ENCODE peak calls at places on chromosomes 11 and 22, in five cellular contexts. One of them, this sample, is unnamed.

GRCh38 chr11:31687861-31688260 is 123.3 kb downstream of the PAX6 start:
- DNase-seq in WTC11: no peak
- DNase-seq in GM13976: no peak
- DNase-seq in AG10803: no peak
- DNase-seq in tibial artery: no peak
- DNase-seq in this sample: no peak

GRCh38 chr11:128409476-128409875 is 177.9 kb downstream of the ETS1 start:
- DNase-seq in tibial artery: no peak
- DNase-seq in GM13976: no peak
- DNase-seq in AG10803: peak; percentile 62
- DNase-seq in WTC11: no peak
- DNase-seq in this sample: no peak

GRCh38 chr22:19853058-19853878 is 1.4 kb downstream of the GNB1L start:
- DNase-seq in WTC11: no peak
- DNase-seq in tibial artery: no peak
- DNase-seq in AG10803: no peak
- DNase-seq in GM13976: no peak
- DNase-seq in this sample: no peak

GRCh38 chr22:26998134-26998533 is 340.7 kb downstream of the MIAT start:
- DNase-seq in WTC11: no peak
- DNase-seq in AG10803: peak; percentile 67
- DNase-seq in GM13976: no peak
- DNase-seq in tibial artery: no peak
- DNase-seq in this sample: no peak

GRCh38 chr11:15707971-15708370 is 593.2 kb downstream of the INSC start:
- DNase-seq in WTC11: peak; percentile 12
- DNase-seq in tibial artery: peak; percentile 82
- DNase-seq in GM13976: no peak
- DNase-seq in AG10803: no peak
- DNase-seq in this sample: no peak

GRCh38 chr11:2325123-2325522 is 23.3 kb downstream of the TSPAN32 start:
- DNase-seq in WTC11: no peak
- DNase-seq in tibial artery: no peak
- DNase-seq in GM13976: no peak
- DNase-seq in AG10803: no peak
- DNase-seq in this sample: no peak

GRCh38 chr11:75565221-75565814 is 3.3 kb downstream of the SERPINH1 start:
- DNase-seq in GM13976: no peak
- DNase-seq in WTC11: peak; percentile 48
- DNase-seq in AG10803: peak; percentile 81
- DNase-seq in tibial artery: peak; percentile 79
- DNase-seq in this sample: no peak

GRCh38 chr22:21446827-21447690 is 20.1 kb upstream of the TMEM191C start:
- DNase-seq in AG10803: no peak
- DNase-seq in GM13976: no peak
- DNase-seq in tibial artery: peak; percentile 32
- DNase-seq in WTC11: peak; percentile 10
- DNase-seq in this sample: no peak

GRCh38 chr11:10984250-10984649 is 126.4 kb upstream of the ZBED5 start:
- DNase-seq in WTC11: peak; percentile 30
- DNase-seq in tibial artery: no peak
- DNase-seq in AG10803: no peak
- DNase-seq in GM13976: no peak
- DNase-seq in this sample: no peak

GRCh38 chr22:49297871-49298721 is 529.6 kb downstream of the BRD1 start:
- DNase-seq in tibial artery: peak; percentile 52
- DNase-seq in GM13976: no peak
- DNase-seq in WTC11: no peak
- DNase-seq in AG10803: no peak
- DNase-seq in this sample: no peak

DNA sequence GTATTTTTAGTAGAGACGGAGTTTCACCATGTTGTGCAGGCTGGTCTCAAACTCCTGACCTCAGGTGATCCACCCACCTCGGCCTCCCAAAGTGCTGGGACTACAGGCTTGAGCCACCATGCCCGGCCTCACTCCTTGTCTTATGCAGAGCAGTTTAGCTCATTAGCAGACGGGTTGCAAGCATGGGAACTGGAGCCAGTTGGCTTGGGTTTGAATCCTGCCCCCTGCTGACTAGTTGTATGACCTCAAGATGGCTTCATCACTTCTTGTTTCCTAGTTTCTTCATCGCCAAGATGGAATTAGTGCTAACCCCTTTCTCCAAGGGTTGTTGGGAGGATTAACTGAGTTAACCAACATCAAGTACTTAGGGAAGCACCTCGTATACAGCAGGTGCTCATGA is 23.4 kb upstream of the RASD2 start:
- DNase-seq in tibial artery: no peak
- DNase-seq in WTC11: no peak
- DNase-seq in AG10803: no peak
- DNase-seq in GM13976: no peak
- DNase-seq in this sample: no peak
- TF ChIP-seq CTCF in tibial artery: no peak
- TF ChIP-seq CTCF in WTC11: no peak
- TF ChIP-seq CTCF in AG10803: no peak
- TF ChIP-seq CTCF in GM13976: no peak
- TF ChIP-seq CTCF in this sample: no peak

GRCh38 chr11:473415-473814 is 23.3 kb downstream of the PTDSS2 start:
- DNase-seq in GM13976: no peak
- DNase-seq in AG10803: no peak
- DNase-seq in WTC11: no peak
- DNase-seq in tibial artery: no peak
- DNase-seq in this sample: no peak

GRCh38 chr11:472816-473215 is 22.7 kb downstream of the PTDSS2 start:
- DNase-seq in GM13976: no peak
- DNase-seq in tibial artery: no peak
- DNase-seq in AG10803: no peak
- DNase-seq in WTC11: no peak
- DNase-seq in this sample: no peak

GRCh38 chr11:471468-472145 is 21.5 kb downstream of the PTDSS2 start:
- DNase-seq in AG10803: no peak
- DNase-seq in GM13976: no peak
- DNase-seq in tibial artery: no peak
- DNase-seq in WTC11: no peak
- DNase-seq in this sample: no peak

GRCh38 chr11:473975-474785 is 24.1 kb downstream of the PTDSS2 start:
- DNase-seq in GM13976: no peak
- DNase-seq in tibial artery: no peak
- DNase-seq in AG10803: no peak
- DNase-seq in WTC11: no peak
- DNase-seq in this sample: no peak

GRCh38 chr11:472272-472671 is 22.2 kb downstream of the PTDSS2 start:
- DNase-seq in tibial artery: no peak
- DNase-seq in AG10803: no peak
- DNase-seq in WTC11: no peak
- DNase-seq in GM13976: no peak
- DNase-seq in this sample: no peak
- TF ChIP-seq CTCF in tibial artery: no peak
- TF ChIP-seq CTCF in AG10803: no peak
- TF ChIP-seq CTCF in WTC11: no peak
- TF ChIP-seq CTCF in GM13976: no peak
- TF ChIP-seq CTCF in this sample: no peak

GRCh38 chr22:43922123-43922522 is 1.5 kb upstream of the PNPLA3 start:
- DNase-seq in GM13976: no peak
- DNase-seq in AG10803: no peak
- DNase-seq in WTC11: peak; percentile 23
- DNase-seq in tibial artery: no peak
- DNase-seq in this sample: no peak

GRCh38 chr22:43923191-43923590 is 414 bp upstream of the PNPLA3 start:
- DNase-seq in AG10803: no peak
- DNase-seq in WTC11: no peak
- DNase-seq in tibial artery: no peak
- DNase-seq in GM13976: peak; percentile 69
- DNase-seq in this sample: no peak

GRCh38 chr22:43926349-43926710 is 2.7 kb downstream of the PNPLA3 start:
- DNase-seq in WTC11: no peak
- DNase-seq in GM13976: no peak
- DNase-seq in tibial artery: no peak
- DNase-seq in AG10803: no peak
- DNase-seq in this sample: no peak

GRCh38 chr22:43925433-43926348 is 2.1 kb downstream of the PNPLA3 start:
- DNase-seq in WTC11: peak; percentile 30
- DNase-seq in tibial artery: no peak
- DNase-seq in AG10803: no peak
- DNase-seq in GM13976: no peak
- DNase-seq in this sample: no peak

GRCh38 chr22:43923631-43924548 is at the start of gene PNPLA3:
- DNase-seq in GM13976: peak; percentile 92
- DNase-seq in tibial artery: peak; percentile 80
- DNase-seq in AG10803: peak; percentile 80
- DNase-seq in WTC11: peak; percentile 98
- DNase-seq in this sample: no peak
- TF ChIP-seq CTCF in GM13976: no peak
- TF ChIP-seq CTCF in tibial artery: no peak
- TF ChIP-seq CTCF in AG10803: peak; percentile 24
- TF ChIP-seq CTCF in WTC11: no peak
- TF ChIP-seq CTCF in this sample: no peak

GRCh38 chr11:95584589-95584988 is 205.0 kb downstream of the FAM76B start:
- DNase-seq in WTC11: no peak
- DNase-seq in tibial artery: no peak
- DNase-seq in AG10803: no peak
- DNase-seq in GM13976: no peak
- DNase-seq in this sample: no peak
- TF ChIP-seq CTCF in WTC11: no peak
- TF ChIP-seq CTCF in tibial artery: no peak
- TF ChIP-seq CTCF in AG10803: no peak
- TF ChIP-seq CTCF in GM13976: no peak
- TF ChIP-seq CTCF in this sample: no peak